ENCODE peak calls at places on chromosomes 7 and 10, in ten cellular contexts. U is hepatocyte, T is choroid plexus epithelial cell, Q is SK-N-SH, I is suprapubic skin, J is AG10803, W is LNCaP clone FGC, M is mammary epithelial cell, X is lower leg skin, Y is heart left ventricle. Z is an unnamed sample.

GRCh38 chr10:118562877-118563276 is 32.6 kb downstream of the PRLHR start:
- DNase-seq in U (no peak), T (no peak), Q (no peak), I (no peak), J (no peak), W (no peak), M (no peak), X (no peak), Y (no peak), Z (no peak)

GRCh38 chr7:40715053-40715430 is 580.2 kb downstream of the SUGCT start:
- DNase-seq in U (no peak), T (peak; percentile 56), Q (no peak), I (no peak), J (peak; percentile 54), W (no peak), M (no peak), X (no peak), Y (no peak), Z (no peak)

GRCh38 chr10:49621561-49621960 is 7.7 kb downstream of the CHAT start:
- DNase-seq in U (no peak), T (no peak), Q (no peak), I (peak; percentile 41), J (no peak), W (no peak), M (no peak), X (no peak), Y (no peak), Z (no peak)

GRCh38 chr7:55278321-55278720 is 86.8 kb upstream of the LANCL2 start:
- DNase-seq in U (no peak), T (no peak), Q (no peak), I (no peak), J (no peak), W (no peak), M (no peak), X (no peak), Y (no peak), Z (no peak)

GRCh38 chr7:41814888-41815287 is 112.0 kb upstream of the INHBA start:
- DNase-seq in U (no peak), T (no peak), Q (no peak), I (no peak), J (no peak), W (no peak), M (no peak), X (no peak), Y (no peak), Z (no peak)

GRCh38 chr7:149853157-149853556 is 15.0 kb downstream of the ZNF862 start:
- DNase-seq in U (no peak), T (no peak), Q (no peak), I (no peak), J (peak; percentile 21), W (no peak), M (no peak), X (no peak), Y (no peak), Z (no peak)

GRCh38 chr10:116185199-116185598 is 87.8 kb downstream of the GFRA1 start:
- DNase-seq in U (no peak), T (no peak), Q (no peak), I (no peak), J (no peak), W (no peak), M (no peak), X (no peak), Y (no peak), Z (no peak)

GRCh38 chr10:132471125-132471451 is 66.5 kb upstream of the INPP5A start:
- DNase-seq in U (no peak), T (no peak), Q (no peak), I (peak; percentile 37), J (no peak), W (no peak), M (no peak), X (no peak), Y (peak; percentile 9), Z (no peak)

GRCh38 chr10:132993271-132994260 is 51.2 kb upstream of the CFAP46 start:
- DNase-seq in U (no peak), T (no peak), Q (no peak), I (no peak), J (no peak), W (no peak), M (no peak), X (no peak), Y (peak; percentile 19), Z (no peak)

GRCh38 chr7:3028071-3028766 is 15.4 kb downstream of the CARD11 start:
- DNase-seq in U (peak; percentile 53), T (peak; percentile 54), Q (peak; percentile 58), I (no peak), J (no peak), W (no peak), M (peak; percentile 72), X (peak; percentile 18), Y (peak; percentile 31), Z (no peak)

DNA sequence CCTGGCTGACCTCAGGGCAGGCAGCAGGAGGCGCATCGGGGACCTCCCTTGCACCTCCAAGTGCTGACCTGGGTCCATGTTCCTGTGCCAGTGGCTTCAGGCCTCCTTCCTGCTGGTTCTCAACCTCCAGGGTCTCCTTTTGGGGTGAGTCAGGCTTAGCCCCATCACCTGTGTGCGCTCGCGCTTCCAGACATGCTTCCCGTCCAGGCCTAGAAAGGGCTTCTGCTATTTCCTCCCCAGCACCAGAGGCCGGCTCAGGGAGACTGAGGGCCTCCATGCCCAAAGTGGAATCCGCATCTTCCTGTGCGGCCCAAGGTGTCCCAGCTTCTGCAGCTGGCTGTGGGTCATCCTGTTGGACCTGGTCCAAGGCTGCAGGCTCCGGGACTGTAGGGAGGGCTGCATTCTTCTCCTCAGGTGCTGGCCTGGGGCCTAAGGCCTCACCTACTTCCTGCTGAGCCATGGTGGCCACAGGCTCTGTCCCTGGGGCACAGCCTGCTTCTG is 5.9 kb downstream of the NACAD start:
- DNase-seq in U (no peak), T (no peak), Q (peak; percentile 24), I (no peak), J (no peak), W (no peak), M (no peak), X (no peak), Y (no peak), Z (peak; percentile 60)
- TF ChIP-seq CTCF in U (no peak), T (no peak), Q (no peak), I (no peak), J (no peak), W (no peak), M (no peak), X (no peak), Y (no peak), Z (no peak)

DNA sequence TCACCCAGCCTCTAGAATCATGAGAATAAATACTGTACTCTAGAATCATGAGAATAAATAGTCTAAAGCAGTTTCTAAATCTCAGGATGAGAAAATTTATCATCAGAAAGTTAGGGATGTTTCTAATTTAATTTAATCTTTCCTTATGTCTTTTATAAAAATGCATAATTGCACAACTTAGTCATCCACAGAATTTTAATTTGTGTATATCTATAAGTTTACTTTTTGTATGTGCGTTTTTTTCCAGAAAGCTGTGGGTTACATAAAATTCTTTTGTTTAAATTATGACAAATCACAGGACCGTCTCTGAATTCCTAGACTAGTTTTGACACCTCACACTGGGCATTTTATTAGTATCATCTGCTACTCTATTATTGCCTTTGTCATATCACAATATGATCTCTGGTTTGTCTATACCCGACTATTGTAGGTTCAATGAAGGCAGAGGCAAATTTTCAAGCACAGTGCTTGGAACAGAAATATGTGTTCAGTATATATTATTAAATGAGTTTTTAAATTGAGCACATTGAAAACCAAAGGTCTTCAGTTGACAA is 482.4 kb upstream of the SEMA3D start:
- DNase-seq in U (no peak), T (no peak), Q (no peak), I (no peak), J (no peak), W (no peak), M (no peak), X (no peak), Y (no peak), Z (no peak)
- H3K4me3 ChIP-seq in U (no peak overlapping the region), T (no peak overlapping the region), Q (no peak overlapping the region), I (no peak overlapping the region), J (no peak overlapping the region), W (no peak overlapping the region), M (no peak overlapping the region), X (no peak overlapping the region), Y (no peak overlapping the region), Z (no peak overlapping the region)

DNA sequence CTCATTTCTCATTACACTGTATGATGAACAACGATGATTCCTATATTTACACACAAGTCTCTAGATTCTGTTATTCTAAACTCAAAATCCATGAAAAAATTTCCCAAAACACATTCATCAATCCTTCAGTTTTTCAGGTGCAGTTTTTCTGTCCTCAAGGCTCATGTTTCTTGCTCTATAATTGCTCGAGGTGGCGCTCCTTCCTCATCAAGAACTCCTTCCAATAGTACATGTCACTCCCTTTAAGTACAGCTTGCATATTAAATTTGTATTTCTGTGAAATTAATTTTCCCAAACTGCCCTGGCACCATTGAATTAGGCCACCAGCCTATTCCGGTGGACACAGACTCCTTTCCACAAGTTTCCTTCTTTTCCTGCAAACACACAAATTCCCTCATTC is 188.7 kb upstream of the MINDY3 start:
- DNase-seq in U (no peak), T (no peak), Q (no peak), I (no peak), J (no peak), W (peak; percentile 13), M (no peak), X (no peak), Y (no peak), Z (no peak)
- TF ChIP-seq CTCF in U (no peak), T (no peak), Q (no peak), I (no peak), J (no peak), W (peak; percentile 55), M (no peak), X (no peak), Y (no peak), Z (no peak)

GRCh38 chr7:91357929-91358328 is 93.7 kb downstream of the FZD1 start:
- DNase-seq in U (no peak), T (no peak), Q (no peak), I (no peak), J (peak; percentile 31), W (no peak), M (peak; percentile 2), X (no peak), Y (no peak), Z (no peak)

GRCh38 chr7:91356915-91357314 is 92.7 kb downstream of the FZD1 start:
- DNase-seq in U (no peak), T (no peak), Q (no peak), I (no peak), J (no peak), W (no peak), M (no peak), X (no peak), Y (no peak), Z (no peak)

GRCh38 chr7:91353923-91354322 is 89.7 kb downstream of the FZD1 start:
- DNase-seq in U (no peak), T (no peak), Q (peak; percentile 7), I (no peak), J (no peak), W (no peak), M (no peak), X (no peak), Y (no peak), Z (no peak)

GRCh38 chr7:91355680-91356435 is 91.6 kb downstream of the FZD1 start:
- DNase-seq in U (no peak), T (no peak), Q (no peak), I (no peak), J (no peak), W (no peak), M (no peak), X (no peak), Y (no peak), Z (no peak)

DNA sequence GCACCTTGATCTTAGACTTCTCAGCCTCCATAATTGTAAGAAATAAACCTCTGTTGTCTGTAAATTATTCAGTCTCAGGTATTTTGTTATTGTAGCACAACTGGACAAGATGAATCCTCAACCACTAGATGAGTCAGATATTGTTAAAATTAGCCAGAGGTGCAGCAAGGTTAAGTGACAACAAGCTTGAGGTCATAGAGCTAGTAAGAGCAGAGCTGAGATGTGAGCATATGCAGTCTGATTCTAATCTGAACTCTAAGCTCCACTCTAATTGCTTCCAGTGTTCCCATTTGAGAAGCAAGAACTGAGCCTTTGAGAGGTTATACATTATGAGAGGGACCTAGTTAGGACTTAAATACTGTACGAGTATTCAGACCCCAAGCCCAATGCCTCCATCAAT is 93.1 kb downstream of the FZD1 start:
- DNase-seq in U (no peak), T (no peak), Q (no peak), I (no peak), J (no peak), W (no peak), M (peak; percentile 67), X (no peak), Y (no peak), Z (no peak)
- H3K4me3 ChIP-seq in U (no peak overlapping the region), T (no peak overlapping the region), Q (no peak overlapping the region), I (no peak overlapping the region), J (no peak overlapping the region), W (no peak overlapping the region), M (no peak overlapping the region), X (no peak overlapping the region), Y (no peak overlapping the region), Z (no peak overlapping the region)